ENCODE peak calls at places on chromosomes 11 and 22, in four cellular contexts. P, H, V and Y are unnamed samples.

GRCh38 chr11:110435780-110436717 is 6.3 kb downstream of the FDX1 start:
- DNase-seq in P (no peak), H (no peak), V (peak; percentile 48), Y (no peak)

GRCh38 chr11:129861702-129862107 is 33.7 kb downstream of the NFRKB start:
- DNase-seq in P (peak; percentile 85), H (no peak), V (peak; percentile 94), Y (no peak)

GRCh38 chr22:28773461-28773867 is 969 bp downstream of the CCDC117 start:
- DNase-seq in P (no peak), H (peak; percentile 66), V (peak; percentile 34), Y (no peak)

GRCh38 chr11:73784734-73785133 is 2.9 kb upstream of the MRPL48 start:
- DNase-seq in P (no peak), H (no peak), V (no peak), Y (no peak)

GRCh38 chr11:13354335-13354734 is 76.7 kb downstream of the BMAL1 start:
- DNase-seq in P (peak; percentile 76), H (no peak), V (peak; percentile 50), Y (no peak)

GRCh38 chr11:42841563-42841962 is 470.2 kb upstream of the API5 start:
- DNase-seq in P (no peak), H (no peak), V (no peak), Y (no peak)

GRCh38 chr11:1348748-1349073 is 39.3 kb upstream of the TOLLIP start:
- DNase-seq in P (no peak), H (no peak), V (no peak), Y (no peak)

GRCh38 chr11:79059171-79059570 is 381.7 kb downstream of the TENM4 start:
- DNase-seq in P (no peak), H (no peak), V (no peak), Y (no peak)

GRCh38 chr22:46070215-46070721 is 80.1 kb upstream of the PPARA start:
- DNase-seq in P (peak; percentile 69), H (peak; percentile 28), V (peak; percentile 73), Y (no peak)

GRCh38 chr11:17015639-17016125 is 1.5 kb upstream of the PLEKHA7 start:
- DNase-seq in P (no peak), H (peak; percentile 33), V (peak; percentile 24), Y (no peak)

GRCh38 chr11:64234840-64235379 is 526 bp downstream of the VEGFB start:
- DNase-seq in P (peak; percentile 70), H (peak; percentile 60), V (peak; percentile 17), Y (no peak)

GRCh38 chr22:41367039-41367679 is 14.6 kb upstream of the TEF start:
- DNase-seq in P (peak; percentile 58), H (no peak), V (peak; percentile 99), Y (peak; percentile 97)
- TF ChIP-seq CTCF in P (peak; percentile 25), H (no peak), V (peak; percentile 60), Y (no peak)

GRCh38 chr22:42291287-42291686 is 20.8 kb upstream of the TCF20 start:
- DNase-seq in P (no peak), H (no peak), V (no peak), Y (no peak)
- TF ChIP-seq CTCF in P (no peak), H (no peak), V (no peak), Y (no peak)

DNA sequence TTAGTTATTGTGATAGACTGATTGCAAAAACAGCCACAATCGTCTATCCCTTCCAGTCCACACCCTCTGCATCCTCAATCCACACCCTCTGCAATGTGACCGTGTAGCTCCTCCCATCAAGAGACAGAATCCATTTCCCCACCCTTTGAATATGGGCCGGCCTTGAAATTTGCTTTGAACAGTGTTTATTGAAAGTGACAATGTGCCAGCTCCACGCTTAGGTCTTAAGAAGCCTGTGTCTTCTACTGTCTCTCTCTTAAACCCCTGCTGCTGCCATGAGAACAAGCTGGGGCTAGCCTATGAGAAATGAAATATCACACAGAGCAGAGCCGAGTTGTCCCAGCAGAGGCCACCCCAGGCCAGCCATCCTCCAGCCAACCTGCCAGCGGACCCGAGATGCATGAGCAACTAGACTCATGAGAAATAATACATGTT is 22.3 kb upstream of the MICAL2 start:
- DNase-seq in P (no peak), H (no peak), V (peak; percentile 68), Y (no peak)
- TF ChIP-seq CTCF in P (peak; percentile 38), H (no peak), V (peak; percentile 48), Y (peak; percentile 58)

DNA sequence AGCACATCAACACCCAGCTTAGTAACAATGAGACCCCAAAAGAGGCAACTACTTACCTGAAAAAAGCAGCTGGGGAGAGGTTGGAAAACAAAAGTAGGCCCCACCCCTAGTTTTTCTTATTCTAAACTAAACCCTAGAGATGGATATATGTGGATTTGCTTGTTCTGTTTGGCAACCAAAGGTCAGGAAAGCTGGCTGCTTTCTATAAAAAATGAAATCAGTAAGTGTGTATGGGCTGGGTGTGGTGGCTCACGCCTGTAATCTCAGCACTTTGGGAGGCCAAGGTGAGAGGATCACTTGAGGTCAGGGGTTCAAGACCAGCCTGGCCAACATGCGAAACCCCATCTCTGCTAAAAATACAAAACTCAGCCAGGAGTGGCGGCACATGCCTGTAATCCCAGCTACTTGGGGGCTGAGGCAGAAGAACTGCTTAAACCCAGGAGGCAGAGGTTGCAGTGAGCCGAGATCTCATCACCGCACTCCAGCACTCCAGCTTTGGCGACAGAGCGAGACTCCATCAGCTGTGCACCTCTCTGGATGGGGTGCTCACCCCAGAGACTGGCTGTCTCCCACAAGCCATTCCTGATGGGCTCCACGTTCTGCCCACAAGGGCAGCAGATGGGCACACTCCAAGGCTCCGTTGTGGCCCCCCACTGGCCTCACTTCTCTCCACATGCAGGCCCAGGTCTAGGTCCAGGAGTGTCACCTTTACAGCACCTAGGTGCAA is 30.0 kb downstream of the PACSIN2 start:
- DNase-seq in P (no peak), H (no peak), V (no peak), Y (no peak)
- TF ChIP-seq CTCF in P (no peak), H (no peak), V (no peak), Y (no peak)

GRCh38 chr11:57343825-57344224 is 5.7 kb downstream of the P2RX3 start:
- DNase-seq in P (no peak), H (no peak), V (no peak), Y (no peak)

GRCh38 chr11:57341250-57341808 is 3.2 kb downstream of the P2RX3 start:
- DNase-seq in P (no peak), H (no peak), V (no peak), Y (no peak)

GRCh38 chr11:57340228-57340627 is 2.1 kb downstream of the P2RX3 start:
- DNase-seq in P (peak; percentile 64), H (no peak), V (peak; percentile 46), Y (no peak)

GRCh38 chr11:57344826-57345225 is 6.7 kb downstream of the P2RX3 start:
- DNase-seq in P (no peak), H (no peak), V (no peak), Y (no peak)

DNA sequence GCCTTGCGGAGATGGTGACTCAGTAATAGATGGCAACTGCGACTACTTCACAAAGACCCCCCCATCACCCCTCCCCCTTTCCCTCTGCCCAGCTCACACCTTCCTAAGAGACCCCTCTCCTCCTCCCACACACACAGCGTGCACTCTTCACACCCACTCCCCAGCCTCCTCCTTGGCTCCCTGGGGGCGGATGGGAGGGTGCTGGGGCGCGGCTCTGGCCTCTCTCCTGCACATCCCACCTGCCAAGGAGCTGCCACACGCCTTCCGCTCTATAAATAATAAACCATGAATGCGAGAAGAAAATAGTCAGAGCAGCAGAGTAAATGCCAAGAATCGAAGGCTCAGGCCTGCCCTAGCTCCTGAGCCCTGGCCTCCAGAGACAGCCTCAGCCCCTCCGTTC is 4.5 kb downstream of the P2RX3 start:
- DNase-seq in P (no peak), H (no peak), V (no peak), Y (no peak)
- TF ChIP-seq CTCF in P (no peak), H (no peak), V (no peak), Y (no peak)